ENCODE peak calls at places on chromosomes 13 and 19, in ten cellular contexts. One of them, this sample, is unnamed.

GRCh38 chr19:788821-789472 is 8.3 kb upstream of the PTBP1 start:
- DNase-seq in C1 segment of cervical spinal cord: no peak
- DNase-seq in stimulated activated CD4-positive, alpha-beta T cell treated with anti-CD3 and anti-CD28 coated beads, Interleukin-12 subunit alpha, Interleukin-12 subunit beta, amount 100 ng/mL, for 24 hours: no peak
- DNase-seq in activated T-cell treated with anti-CD3 and anti-CD28 coated beads for 48 hours: no peak
- DNase-seq in A549: no peak
- DNase-seq in H9: peak; percentile 72
- DNase-seq in substantia nigra: no peak
- DNase-seq in activated naive CD8-positive, alpha-beta T cell treated with anti-CD3 and anti-CD28 coated beads, Interleukin-2, amount 50 U/mL, for 24 hours: no peak
- DNase-seq in tibial nerve: no peak
- DNase-seq in heart right ventricle: no peak
- DNase-seq in this sample: no peak

GRCh38 chr19:5990289-5990797 is 12.4 kb upstream of the RANBP3 start:
- DNase-seq in tibial nerve: no peak
- DNase-seq in A549: peak; percentile 43
- DNase-seq in substantia nigra: no peak
- DNase-seq in activated T-cell treated with anti-CD3 and anti-CD28 coated beads for 48 hours: no peak
- DNase-seq in C1 segment of cervical spinal cord: no peak
- DNase-seq in H9: peak; percentile 84
- DNase-seq in stimulated activated CD4-positive, alpha-beta T cell treated with anti-CD3 and anti-CD28 coated beads, Interleukin-12 subunit alpha, Interleukin-12 subunit beta, amount 100 ng/mL, for 24 hours: no peak
- DNase-seq in activated naive CD8-positive, alpha-beta T cell treated with anti-CD3 and anti-CD28 coated beads, Interleukin-2, amount 50 U/mL, for 24 hours: no peak
- DNase-seq in heart right ventricle: no peak
- DNase-seq in this sample: no peak

GRCh38 chr19:33388817-33389573 is 15.5 kb downstream of the CEBPG start:
- DNase-seq in activated T-cell treated with anti-CD3 and anti-CD28 coated beads for 48 hours: no peak
- DNase-seq in A549: no peak
- DNase-seq in tibial nerve: no peak
- DNase-seq in H9: no peak
- DNase-seq in activated naive CD8-positive, alpha-beta T cell treated with anti-CD3 and anti-CD28 coated beads, Interleukin-2, amount 50 U/mL, for 24 hours: no peak
- DNase-seq in stimulated activated CD4-positive, alpha-beta T cell treated with anti-CD3 and anti-CD28 coated beads, Interleukin-12 subunit alpha, Interleukin-12 subunit beta, amount 100 ng/mL, for 24 hours: no peak
- DNase-seq in C1 segment of cervical spinal cord: no peak
- DNase-seq in substantia nigra: no peak
- DNase-seq in heart right ventricle: no peak
- DNase-seq in this sample: no peak

GRCh38 chr19:48656840-48657474 is 11.0 kb upstream of the CA11 start:
- DNase-seq in heart right ventricle: no peak
- DNase-seq in C1 segment of cervical spinal cord: no peak
- DNase-seq in A549: peak; percentile 65
- DNase-seq in activated T-cell treated with anti-CD3 and anti-CD28 coated beads for 48 hours: no peak
- DNase-seq in stimulated activated CD4-positive, alpha-beta T cell treated with anti-CD3 and anti-CD28 coated beads, Interleukin-12 subunit alpha, Interleukin-12 subunit beta, amount 100 ng/mL, for 24 hours: no peak
- DNase-seq in tibial nerve: peak; percentile 42
- DNase-seq in H9: no peak
- DNase-seq in substantia nigra: no peak
- DNase-seq in activated naive CD8-positive, alpha-beta T cell treated with anti-CD3 and anti-CD28 coated beads, Interleukin-2, amount 50 U/mL, for 24 hours: no peak
- DNase-seq in this sample: peak; percentile 89

GRCh38 chr13:51922771-51923480 is 61.2 kb downstream of the CCDC70 start:
- DNase-seq in A549: no peak
- DNase-seq in stimulated activated CD4-positive, alpha-beta T cell treated with anti-CD3 and anti-CD28 coated beads, Interleukin-12 subunit alpha, Interleukin-12 subunit beta, amount 100 ng/mL, for 24 hours: no peak
- DNase-seq in substantia nigra: no peak
- DNase-seq in H9: peak; percentile 15
- DNase-seq in heart right ventricle: no peak
- DNase-seq in activated T-cell treated with anti-CD3 and anti-CD28 coated beads for 48 hours: no peak
- DNase-seq in tibial nerve: no peak
- DNase-seq in activated naive CD8-positive, alpha-beta T cell treated with anti-CD3 and anti-CD28 coated beads, Interleukin-2, amount 50 U/mL, for 24 hours: no peak
- DNase-seq in C1 segment of cervical spinal cord: no peak
- DNase-seq in this sample: no peak

GRCh38 chr13:33260168-33261098 is 25.1 kb downstream of the STARD13 start:
- DNase-seq in A549: no peak
- DNase-seq in stimulated activated CD4-positive, alpha-beta T cell treated with anti-CD3 and anti-CD28 coated beads, Interleukin-12 subunit alpha, Interleukin-12 subunit beta, amount 100 ng/mL, for 24 hours: no peak
- DNase-seq in C1 segment of cervical spinal cord: no peak
- DNase-seq in H9: no peak
- DNase-seq in activated T-cell treated with anti-CD3 and anti-CD28 coated beads for 48 hours: no peak
- DNase-seq in activated naive CD8-positive, alpha-beta T cell treated with anti-CD3 and anti-CD28 coated beads, Interleukin-2, amount 50 U/mL, for 24 hours: no peak
- DNase-seq in heart right ventricle: no peak
- DNase-seq in tibial nerve: no peak
- DNase-seq in substantia nigra: no peak
- DNase-seq in this sample: no peak

GRCh38 chr19:900302-901111 is 7.2 kb downstream of the RNU6-9 start:
- DNase-seq in substantia nigra: no peak
- DNase-seq in A549: peak; percentile 62
- DNase-seq in H9: peak; percentile 84
- DNase-seq in tibial nerve: no peak
- DNase-seq in activated naive CD8-positive, alpha-beta T cell treated with anti-CD3 and anti-CD28 coated beads, Interleukin-2, amount 50 U/mL, for 24 hours: no peak
- DNase-seq in C1 segment of cervical spinal cord: no peak
- DNase-seq in heart right ventricle: no peak
- DNase-seq in stimulated activated CD4-positive, alpha-beta T cell treated with anti-CD3 and anti-CD28 coated beads, Interleukin-12 subunit alpha, Interleukin-12 subunit beta, amount 100 ng/mL, for 24 hours: no peak
- DNase-seq in activated T-cell treated with anti-CD3 and anti-CD28 coated beads for 48 hours: no peak
- DNase-seq in this sample: no peak

GRCh38 chr13:51134763-51135365 is 23.8 kb upstream of the C13orf42 start:
- DNase-seq in C1 segment of cervical spinal cord: no peak
- DNase-seq in A549: no peak
- DNase-seq in activated naive CD8-positive, alpha-beta T cell treated with anti-CD3 and anti-CD28 coated beads, Interleukin-2, amount 50 U/mL, for 24 hours: no peak
- DNase-seq in stimulated activated CD4-positive, alpha-beta T cell treated with anti-CD3 and anti-CD28 coated beads, Interleukin-12 subunit alpha, Interleukin-12 subunit beta, amount 100 ng/mL, for 24 hours: no peak
- DNase-seq in substantia nigra: no peak
- DNase-seq in heart right ventricle: no peak
- DNase-seq in activated T-cell treated with anti-CD3 and anti-CD28 coated beads for 48 hours: no peak
- DNase-seq in H9: no peak
- DNase-seq in tibial nerve: no peak
- DNase-seq in this sample: no peak

GRCh38 chr19:1065606-1066109 is 1.3 kb upstream of the ARHGAP45 start:
- DNase-seq in stimulated activated CD4-positive, alpha-beta T cell treated with anti-CD3 and anti-CD28 coated beads, Interleukin-12 subunit alpha, Interleukin-12 subunit beta, amount 100 ng/mL, for 24 hours: no peak
- DNase-seq in heart right ventricle: no peak
- DNase-seq in H9: no peak
- DNase-seq in C1 segment of cervical spinal cord: no peak
- DNase-seq in tibial nerve: no peak
- DNase-seq in activated T-cell treated with anti-CD3 and anti-CD28 coated beads for 48 hours: no peak
- DNase-seq in A549: no peak
- DNase-seq in substantia nigra: no peak
- DNase-seq in activated naive CD8-positive, alpha-beta T cell treated with anti-CD3 and anti-CD28 coated beads, Interleukin-2, amount 50 U/mL, for 24 hours: no peak
- DNase-seq in this sample: no peak

GRCh38 chr13:78997902-78998654 is 339.1 kb upstream of the OBI1 start:
- DNase-seq in activated T-cell treated with anti-CD3 and anti-CD28 coated beads for 48 hours: no peak
- DNase-seq in tibial nerve: no peak
- DNase-seq in C1 segment of cervical spinal cord: no peak
- DNase-seq in substantia nigra: no peak
- DNase-seq in activated naive CD8-positive, alpha-beta T cell treated with anti-CD3 and anti-CD28 coated beads, Interleukin-2, amount 50 U/mL, for 24 hours: no peak
- DNase-seq in A549: no peak
- DNase-seq in H9: no peak
- DNase-seq in stimulated activated CD4-positive, alpha-beta T cell treated with anti-CD3 and anti-CD28 coated beads, Interleukin-12 subunit alpha, Interleukin-12 subunit beta, amount 100 ng/mL, for 24 hours: no peak
- DNase-seq in heart right ventricle: no peak
- DNase-seq in this sample: no peak

GRCh38 chr13:110308377-110309158 is 1.5 kb downstream of the COL4A2 start:
- DNase-seq in substantia nigra: no peak
- DNase-seq in A549: peak; percentile 24
- DNase-seq in C1 segment of cervical spinal cord: no peak
- DNase-seq in heart right ventricle: peak; percentile 63
- DNase-seq in activated naive CD8-positive, alpha-beta T cell treated with anti-CD3 and anti-CD28 coated beads, Interleukin-2, amount 50 U/mL, for 24 hours: no peak
- DNase-seq in stimulated activated CD4-positive, alpha-beta T cell treated with anti-CD3 and anti-CD28 coated beads, Interleukin-12 subunit alpha, Interleukin-12 subunit beta, amount 100 ng/mL, for 24 hours: no peak
- DNase-seq in H9: peak; percentile 51
- DNase-seq in activated T-cell treated with anti-CD3 and anti-CD28 coated beads for 48 hours: no peak
- DNase-seq in tibial nerve: peak; percentile 53
- DNase-seq in this sample: peak; percentile 26

GRCh38 chr19:46080561-46080960 is 39.8 kb upstream of the IGFL4 start:
- DNase-seq in tibial nerve: no peak
- DNase-seq in A549: peak; percentile 65
- DNase-seq in heart right ventricle: no peak
- DNase-seq in substantia nigra: no peak
- DNase-seq in activated naive CD8-positive, alpha-beta T cell treated with anti-CD3 and anti-CD28 coated beads, Interleukin-2, amount 50 U/mL, for 24 hours: no peak
- DNase-seq in activated T-cell treated with anti-CD3 and anti-CD28 coated beads for 48 hours: no peak
- DNase-seq in H9: no peak
- DNase-seq in stimulated activated CD4-positive, alpha-beta T cell treated with anti-CD3 and anti-CD28 coated beads, Interleukin-12 subunit alpha, Interleukin-12 subunit beta, amount 100 ng/mL, for 24 hours: no peak
- DNase-seq in C1 segment of cervical spinal cord: no peak
- DNase-seq in this sample: peak; percentile 69

GRCh38 chr13:73870970-73871935 is 263.0 kb downstream of the KLF12 start:
- DNase-seq in stimulated activated CD4-positive, alpha-beta T cell treated with anti-CD3 and anti-CD28 coated beads, Interleukin-12 subunit alpha, Interleukin-12 subunit beta, amount 100 ng/mL, for 24 hours: no peak
- DNase-seq in A549: no peak
- DNase-seq in H9: peak; percentile 56
- DNase-seq in activated T-cell treated with anti-CD3 and anti-CD28 coated beads for 48 hours: no peak
- DNase-seq in tibial nerve: peak; percentile 15
- DNase-seq in heart right ventricle: peak; percentile 49
- DNase-seq in substantia nigra: no peak
- DNase-seq in C1 segment of cervical spinal cord: no peak
- DNase-seq in activated naive CD8-positive, alpha-beta T cell treated with anti-CD3 and anti-CD28 coated beads, Interleukin-2, amount 50 U/mL, for 24 hours: no peak
- DNase-seq in this sample: peak; percentile 62

GRCh38 chr13:80574113-80574512 is 233.2 kb upstream of the SPRY2 start:
- DNase-seq in activated naive CD8-positive, alpha-beta T cell treated with anti-CD3 and anti-CD28 coated beads, Interleukin-2, amount 50 U/mL, for 24 hours: no peak
- DNase-seq in heart right ventricle: no peak
- DNase-seq in substantia nigra: no peak
- DNase-seq in activated T-cell treated with anti-CD3 and anti-CD28 coated beads for 48 hours: no peak
- DNase-seq in A549: no peak
- DNase-seq in C1 segment of cervical spinal cord: no peak
- DNase-seq in H9: no peak
- DNase-seq in tibial nerve: no peak
- DNase-seq in stimulated activated CD4-positive, alpha-beta T cell treated with anti-CD3 and anti-CD28 coated beads, Interleukin-12 subunit alpha, Interleukin-12 subunit beta, amount 100 ng/mL, for 24 hours: no peak
- DNase-seq in this sample: no peak

GRCh38 chr13:67299731-67300130 is 69.6 kb upstream of the PCDH9 start:
- DNase-seq in A549: no peak
- DNase-seq in tibial nerve: no peak
- DNase-seq in C1 segment of cervical spinal cord: no peak
- DNase-seq in substantia nigra: no peak
- DNase-seq in activated naive CD8-positive, alpha-beta T cell treated with anti-CD3 and anti-CD28 coated beads, Interleukin-2, amount 50 U/mL, for 24 hours: no peak
- DNase-seq in activated T-cell treated with anti-CD3 and anti-CD28 coated beads for 48 hours: no peak
- DNase-seq in stimulated activated CD4-positive, alpha-beta T cell treated with anti-CD3 and anti-CD28 coated beads, Interleukin-12 subunit alpha, Interleukin-12 subunit beta, amount 100 ng/mL, for 24 hours: no peak
- DNase-seq in H9: no peak
- DNase-seq in heart right ventricle: no peak
- DNase-seq in this sample: no peak

GRCh38 chr13:98507060-98507797 is 69.7 kb downstream of the STK24 start:
- DNase-seq in tibial nerve: peak; percentile 60
- DNase-seq in H9: no peak
- DNase-seq in activated naive CD8-positive, alpha-beta T cell treated with anti-CD3 and anti-CD28 coated beads, Interleukin-2, amount 50 U/mL, for 24 hours: no peak
- DNase-seq in stimulated activated CD4-positive, alpha-beta T cell treated with anti-CD3 and anti-CD28 coated beads, Interleukin-12 subunit alpha, Interleukin-12 subunit beta, amount 100 ng/mL, for 24 hours: no peak
- DNase-seq in A549: peak; percentile 32
- DNase-seq in activated T-cell treated with anti-CD3 and anti-CD28 coated beads for 48 hours: no peak
- DNase-seq in substantia nigra: no peak
- DNase-seq in C1 segment of cervical spinal cord: no peak
- DNase-seq in heart right ventricle: peak; percentile 80
- DNase-seq in this sample: no peak

GRCh38 chr13:19860884-19861655 is 2.4 kb downstream of the ZMYM5 start:
- DNase-seq in C1 segment of cervical spinal cord: no peak
- DNase-seq in activated naive CD8-positive, alpha-beta T cell treated with anti-CD3 and anti-CD28 coated beads, Interleukin-2, amount 50 U/mL, for 24 hours: no peak
- DNase-seq in substantia nigra: no peak
- DNase-seq in tibial nerve: no peak
- DNase-seq in A549: peak; percentile 53
- DNase-seq in H9: no peak
- DNase-seq in heart right ventricle: no peak
- DNase-seq in activated T-cell treated with anti-CD3 and anti-CD28 coated beads for 48 hours: no peak
- DNase-seq in stimulated activated CD4-positive, alpha-beta T cell treated with anti-CD3 and anti-CD28 coated beads, Interleukin-12 subunit alpha, Interleukin-12 subunit beta, amount 100 ng/mL, for 24 hours: no peak
- DNase-seq in this sample: peak; percentile 7

GRCh38 chr19:53903055-53903680 is 5.9 kb upstream of the CACNG7 start:
- DNase-seq in heart right ventricle: peak; percentile 26
- DNase-seq in tibial nerve: no peak
- DNase-seq in C1 segment of cervical spinal cord: no peak
- DNase-seq in stimulated activated CD4-positive, alpha-beta T cell treated with anti-CD3 and anti-CD28 coated beads, Interleukin-12 subunit alpha, Interleukin-12 subunit beta, amount 100 ng/mL, for 24 hours: no peak
- DNase-seq in H9: peak; percentile 82
- DNase-seq in activated naive CD8-positive, alpha-beta T cell treated with anti-CD3 and anti-CD28 coated beads, Interleukin-2, amount 50 U/mL, for 24 hours: peak; percentile 12
- DNase-seq in substantia nigra: no peak
- DNase-seq in activated T-cell treated with anti-CD3 and anti-CD28 coated beads for 48 hours: no peak
- DNase-seq in A549: peak; percentile 64
- DNase-seq in this sample: no peak

GRCh38 chr19:42440357-42441046 is 2.2 kb downstream of the CXCL17 start:
- DNase-seq in activated naive CD8-positive, alpha-beta T cell treated with anti-CD3 and anti-CD28 coated beads, Interleukin-2, amount 50 U/mL, for 24 hours: peak; percentile 89
- DNase-seq in A549: peak; percentile 87
- DNase-seq in H9: peak; percentile 69
- DNase-seq in C1 segment of cervical spinal cord: peak; percentile 7
- DNase-seq in tibial nerve: peak; percentile 68
- DNase-seq in heart right ventricle: peak; percentile 78
- DNase-seq in activated T-cell treated with anti-CD3 and anti-CD28 coated beads for 48 hours: peak; percentile 82
- DNase-seq in stimulated activated CD4-positive, alpha-beta T cell treated with anti-CD3 and anti-CD28 coated beads, Interleukin-12 subunit alpha, Interleukin-12 subunit beta, amount 100 ng/mL, for 24 hours: peak; percentile 79
- DNase-seq in substantia nigra: peak; percentile 38
- DNase-seq in this sample: peak; percentile 83

GRCh38 chr19:613732-614567 is 19.4 kb downstream of the POLRMT start:
- DNase-seq in A549: no peak
- DNase-seq in activated T-cell treated with anti-CD3 and anti-CD28 coated beads for 48 hours: no peak
- DNase-seq in substantia nigra: no peak
- DNase-seq in stimulated activated CD4-positive, alpha-beta T cell treated with anti-CD3 and anti-CD28 coated beads, Interleukin-12 subunit alpha, Interleukin-12 subunit beta, amount 100 ng/mL, for 24 hours: no peak
- DNase-seq in activated naive CD8-positive, alpha-beta T cell treated with anti-CD3 and anti-CD28 coated beads, Interleukin-2, amount 50 U/mL, for 24 hours: no peak
- DNase-seq in C1 segment of cervical spinal cord: no peak
- DNase-seq in tibial nerve: no peak
- DNase-seq in heart right ventricle: no peak
- DNase-seq in H9: no peak
- DNase-seq in this sample: no peak

GRCh38 chr13:20191311-20191901 is 1.3 kb downstream of the GJB2 start:
- DNase-seq in C1 segment of cervical spinal cord: no peak
- DNase-seq in substantia nigra: no peak
- DNase-seq in stimulated activated CD4-positive, alpha-beta T cell treated with anti-CD3 and anti-CD28 coated beads, Interleukin-12 subunit alpha, Interleukin-12 subunit beta, amount 100 ng/mL, for 24 hours: no peak
- DNase-seq in H9: no peak
- DNase-seq in activated naive CD8-positive, alpha-beta T cell treated with anti-CD3 and anti-CD28 coated beads, Interleukin-2, amount 50 U/mL, for 24 hours: no peak
- DNase-seq in activated T-cell treated with anti-CD3 and anti-CD28 coated beads for 48 hours: no peak
- DNase-seq in tibial nerve: no peak
- DNase-seq in A549: no peak
- DNase-seq in heart right ventricle: no peak
- DNase-seq in this sample: no peak

GRCh38 chr13:80251403-80251802 is 89.5 kb downstream of the SPRY2 start:
- DNase-seq in A549: peak; percentile 14
- DNase-seq in H9: no peak
- DNase-seq in substantia nigra: no peak
- DNase-seq in stimulated activated CD4-positive, alpha-beta T cell treated with anti-CD3 and anti-CD28 coated beads, Interleukin-12 subunit alpha, Interleukin-12 subunit beta, amount 100 ng/mL, for 24 hours: no peak
- DNase-seq in C1 segment of cervical spinal cord: no peak
- DNase-seq in heart right ventricle: peak; percentile 11
- DNase-seq in activated naive CD8-positive, alpha-beta T cell treated with anti-CD3 and anti-CD28 coated beads, Interleukin-2, amount 50 U/mL, for 24 hours: no peak
- DNase-seq in tibial nerve: peak; percentile 16
- DNase-seq in activated T-cell treated with anti-CD3 and anti-CD28 coated beads for 48 hours: no peak
- DNase-seq in this sample: no peak

GRCh38 chr13:34156841-34157365 is 339.0 kb downstream of the RFC3 start:
- DNase-seq in stimulated activated CD4-positive, alpha-beta T cell treated with anti-CD3 and anti-CD28 coated beads, Interleukin-12 subunit alpha, Interleukin-12 subunit beta, amount 100 ng/mL, for 24 hours: peak; percentile 26
- DNase-seq in activated T-cell treated with anti-CD3 and anti-CD28 coated beads for 48 hours: peak; percentile 46
- DNase-seq in activated naive CD8-positive, alpha-beta T cell treated with anti-CD3 and anti-CD28 coated beads, Interleukin-2, amount 50 U/mL, for 24 hours: peak; percentile 22
- DNase-seq in substantia nigra: no peak
- DNase-seq in A549: peak; percentile 95
- DNase-seq in tibial nerve: peak; percentile 24
- DNase-seq in heart right ventricle: peak; percentile 48
- DNase-seq in C1 segment of cervical spinal cord: peak; percentile 9
- DNase-seq in H9: peak; percentile 59
- DNase-seq in this sample: peak; percentile 85

GRCh38 chr13:27476943-27477681 is 26.7 kb upstream of the MTIF3 start:
- DNase-seq in heart right ventricle: no peak
- DNase-seq in A549: peak; percentile 45
- DNase-seq in H9: no peak
- DNase-seq in substantia nigra: no peak
- DNase-seq in C1 segment of cervical spinal cord: no peak
- DNase-seq in tibial nerve: no peak
- DNase-seq in activated naive CD8-positive, alpha-beta T cell treated with anti-CD3 and anti-CD28 coated beads, Interleukin-2, amount 50 U/mL, for 24 hours: no peak
- DNase-seq in activated T-cell treated with anti-CD3 and anti-CD28 coated beads for 48 hours: peak; percentile 13
- DNase-seq in stimulated activated CD4-positive, alpha-beta T cell treated with anti-CD3 and anti-CD28 coated beads, Interleukin-12 subunit alpha, Interleukin-12 subunit beta, amount 100 ng/mL, for 24 hours: no peak
- DNase-seq in this sample: peak; percentile 49

GRCh38 chr19:36030264-36031148 is 2.2 kb downstream of the CLIP3 start:
- DNase-seq in stimulated activated CD4-positive, alpha-beta T cell treated with anti-CD3 and anti-CD28 coated beads, Interleukin-12 subunit alpha, Interleukin-12 subunit beta, amount 100 ng/mL, for 24 hours: no peak
- DNase-seq in heart right ventricle: no peak
- DNase-seq in substantia nigra: no peak
- DNase-seq in tibial nerve: no peak
- DNase-seq in activated T-cell treated with anti-CD3 and anti-CD28 coated beads for 48 hours: no peak
- DNase-seq in C1 segment of cervical spinal cord: no peak
- DNase-seq in activated naive CD8-positive, alpha-beta T cell treated with anti-CD3 and anti-CD28 coated beads, Interleukin-2, amount 50 U/mL, for 24 hours: no peak
- DNase-seq in A549: peak; percentile 61
- DNase-seq in H9: no peak
- DNase-seq in this sample: peak; percentile 62

GRCh38 chr19:5470264-5470671 is 15.1 kb downstream of the ZNRF4 start:
- DNase-seq in activated T-cell treated with anti-CD3 and anti-CD28 coated beads for 48 hours: no peak
- DNase-seq in heart right ventricle: no peak
- DNase-seq in activated naive CD8-positive, alpha-beta T cell treated with anti-CD3 and anti-CD28 coated beads, Interleukin-2, amount 50 U/mL, for 24 hours: no peak
- DNase-seq in stimulated activated CD4-positive, alpha-beta T cell treated with anti-CD3 and anti-CD28 coated beads, Interleukin-12 subunit alpha, Interleukin-12 subunit beta, amount 100 ng/mL, for 24 hours: no peak
- DNase-seq in tibial nerve: no peak
- DNase-seq in A549: peak; percentile 61
- DNase-seq in substantia nigra: no peak
- DNase-seq in C1 segment of cervical spinal cord: no peak
- DNase-seq in H9: no peak
- DNase-seq in this sample: no peak

GRCh38 chr19:33465834-33466233 is 55.8 kb downstream of the PEPD start:
- DNase-seq in heart right ventricle: no peak
- DNase-seq in substantia nigra: no peak
- DNase-seq in A549: no peak
- DNase-seq in C1 segment of cervical spinal cord: no peak
- DNase-seq in stimulated activated CD4-positive, alpha-beta T cell treated with anti-CD3 and anti-CD28 coated beads, Interleukin-12 subunit alpha, Interleukin-12 subunit beta, amount 100 ng/mL, for 24 hours: no peak
- DNase-seq in activated naive CD8-positive, alpha-beta T cell treated with anti-CD3 and anti-CD28 coated beads, Interleukin-2, amount 50 U/mL, for 24 hours: no peak
- DNase-seq in H9: no peak
- DNase-seq in activated T-cell treated with anti-CD3 and anti-CD28 coated beads for 48 hours: no peak
- DNase-seq in tibial nerve: no peak
- DNase-seq in this sample: no peak

GRCh38 chr19:58407658-58408151 is 744 bp upstream of the ZNF584 start:
- DNase-seq in heart right ventricle: no peak
- DNase-seq in H9: peak; percentile 46
- DNase-seq in A549: no peak
- DNase-seq in tibial nerve: no peak
- DNase-seq in C1 segment of cervical spinal cord: no peak
- DNase-seq in activated naive CD8-positive, alpha-beta T cell treated with anti-CD3 and anti-CD28 coated beads, Interleukin-2, amount 50 U/mL, for 24 hours: no peak
- DNase-seq in substantia nigra: no peak
- DNase-seq in stimulated activated CD4-positive, alpha-beta T cell treated with anti-CD3 and anti-CD28 coated beads, Interleukin-12 subunit alpha, Interleukin-12 subunit beta, amount 100 ng/mL, for 24 hours: no peak
- DNase-seq in activated T-cell treated with anti-CD3 and anti-CD28 coated beads for 48 hours: no peak
- DNase-seq in this sample: no peak